ENCODE peak calls at places on chromosomes 12 and 14, in six cellular contexts. U is A549, Y is breast epithelium, S is left ventricle myocardium inferior, J is fibroblast of the aortic adventitia, M is colonic mucosa. E is an unnamed sample.
A peak's percentile ranks its signal among the peaks of the same experiment; 100 is the strongest.

GRCh38 chr14:73248294-73248868 is 11.1 kb downstream of the PAPLN start:
- DNase-seq in U (no peak), Y (no peak), S (no peak), J (no peak), M (no peak), E (no peak)

GRCh38 chr12:52691076-52691764 is 11.0 kb upstream of the KRT1 start:
- DNase-seq in U (no peak), Y (no peak), S (no peak), J (no peak), M (no peak), E (no peak)

GRCh38 chr12:22530-23201 is 43.9 kb upstream of the IQSEC3 start:
- DNase-seq in U (no peak), Y (no peak), S (no peak), J (no peak), M (no peak), E (no peak)

GRCh38 chr12:127257366-127257935 is 1009.5 kb upstream of the TMEM132C start:
- DNase-seq in U (no peak), Y (no peak), S (no peak), J (peak; percentile 81), M (no peak), E (no peak)

GRCh38 chr12:103423061-103423473 is 72.7 kb downstream of the C12orf42 start:
- DNase-seq in U (no peak), Y (no peak), S (no peak), J (no peak), M (no peak), E (no peak)

GRCh38 chr12:117807946-117808345 is 160.8 kb downstream of the KSR2 start:
- DNase-seq in U (no peak), Y (no peak), S (no peak), J (no peak), M (no peak), E (no peak)

GRCh38 chr12:121069206-121069605 is 30.2 kb upstream of the OASL start:
- DNase-seq in U (no peak), Y (no peak), S (no peak), J (no peak), M (no peak), E (no peak)

GRCh38 chr14:91814317-91814716 is 53.0 kb downstream of the TC2N start:
- DNase-seq in U (no peak), Y (no peak), S (no peak), J (no peak), M (no peak), E (no peak)

DNA sequence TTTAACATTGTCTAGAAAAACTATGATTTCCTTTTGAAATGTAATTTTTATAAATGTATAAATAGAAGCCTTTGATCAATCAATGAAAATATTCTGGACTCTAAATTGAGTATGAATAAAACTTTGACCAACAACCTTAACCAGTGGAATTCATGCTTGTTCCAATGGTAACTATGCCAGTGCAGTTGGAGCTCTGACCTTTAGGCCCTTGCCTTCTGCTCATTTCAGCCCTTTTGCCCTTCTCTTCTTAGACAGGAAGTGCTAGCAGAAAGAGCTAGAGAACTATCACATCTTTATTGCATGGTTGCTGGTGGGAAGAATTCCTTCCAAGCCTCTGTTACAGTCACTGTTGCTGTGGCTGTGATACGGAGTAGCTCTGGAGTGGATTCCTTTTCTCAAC is 39.7 kb downstream of the TTC8 start:
- DNase-seq in U (no peak), Y (no peak), S (no peak), J (no peak), M (no peak), E (no peak)
- TF ChIP-seq CTCF in U (no peak), Y (no peak), S (no peak), J (no peak), M (no peak), E (no peak)

GRCh38 chr14:71863049-71863448 is 69.2 kb upstream of the RGS6 start:
- DNase-seq in U (no peak), Y (no peak), S (no peak), J (no peak), M (no peak), E (no peak)
- TF ChIP-seq CTCF in U (no peak), Y (no peak), S (no peak), J (peak; percentile 34), M (no peak), E (peak; percentile 47)

GRCh38 chr12:108772247-108772646 is 40.9 kb upstream of the CORO1C start:
- DNase-seq in U (no peak), Y (peak; percentile 44), S (peak; percentile 44), J (no peak), M (no peak), E (no peak)

GRCh38 chr12:108770963-108771362 is 39.6 kb upstream of the CORO1C start:
- DNase-seq in U (no peak), Y (no peak), S (no peak), J (no peak), M (no peak), E (no peak)

GRCh38 chr12:108772896-108773797 is 41.8 kb upstream of the CORO1C start:
- DNase-seq in U (no peak), Y (no peak), S (no peak), J (no peak), M (no peak), E (no peak)

GRCh38 chr12:108768591-108769500 is 37.5 kb upstream of the CORO1C start:
- DNase-seq in U (peak; percentile 84), Y (no peak), S (peak; percentile 51), J (no peak), M (peak; percentile 72), E (no peak)

DNA sequence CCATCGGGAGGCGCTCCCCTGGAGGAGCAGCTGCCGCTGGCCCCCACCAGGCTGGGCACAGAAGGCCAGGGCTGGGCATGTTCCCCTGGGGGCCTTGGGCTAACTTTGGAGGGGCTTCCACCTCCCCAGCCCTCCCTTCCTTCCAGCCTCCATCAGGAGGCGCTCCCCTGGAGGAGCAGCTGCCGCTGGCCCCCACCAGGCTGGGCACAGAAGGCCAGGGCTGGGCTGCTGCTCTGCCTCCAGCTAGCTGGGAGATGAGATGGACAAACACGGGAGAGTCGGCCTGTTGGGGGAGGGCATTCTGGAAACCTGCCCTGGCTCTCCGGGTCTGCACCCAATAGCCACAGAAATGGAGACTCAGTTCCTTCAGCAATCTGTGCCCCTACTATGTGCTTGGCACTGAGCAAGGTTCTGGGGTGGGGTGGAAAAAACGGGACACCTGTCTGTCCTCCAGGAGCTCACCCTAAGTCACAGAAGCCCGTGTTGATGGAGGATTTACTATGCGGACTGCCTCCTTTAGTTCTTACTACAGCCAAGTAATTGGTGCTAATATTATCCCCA is 39.0 kb upstream of the CORO1C start:
- DNase-seq in U (no peak), Y (no peak), S (no peak), J (no peak), M (no peak), E (no peak)
- TF ChIP-seq CTCF in U (no peak), Y (no peak), S (no peak), J (no peak), M (no peak), E (peak; percentile 13)

DNA sequence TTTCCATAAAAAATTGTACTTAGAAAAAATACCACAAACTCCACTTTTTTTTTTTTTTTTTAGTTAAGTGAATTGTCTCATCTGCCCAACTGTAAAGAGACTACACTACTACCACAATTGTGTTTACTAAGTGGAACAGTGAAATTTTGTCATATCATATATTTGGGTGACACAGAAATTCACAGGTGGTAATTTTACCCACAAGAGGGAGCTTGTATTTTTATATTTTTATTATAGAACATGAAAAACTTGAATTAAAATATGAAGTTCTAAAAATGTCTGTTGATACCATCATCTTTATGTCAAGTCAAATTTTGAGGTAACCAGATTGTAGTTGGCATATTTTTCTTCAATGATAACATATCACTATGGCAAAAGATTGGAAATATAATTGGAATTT is 329.4 kb upstream of the SOX5 start:
- DNase-seq in U (no peak), Y (no peak), S (no peak), J (peak; percentile 3), M (no peak), E (no peak)
- TF ChIP-seq CTCF in U (no peak), Y (no peak), S (no peak), J (peak; percentile 6), M (no peak), E (peak; percentile 73)

GRCh38 chr12:80598004-80598606 is 109.3 kb upstream of the MYF6 start:
- DNase-seq in U (no peak), Y (no peak), S (no peak), J (peak; percentile 86), M (no peak), E (no peak)
- TF ChIP-seq CTCF in U (peak; percentile 60), Y (no peak), S (peak; percentile 45), J (peak; percentile 64), M (no peak), E (peak; percentile 82)

E was measured in chondrocyte.